ENCODE peak calls at places on chromosomes 7 and 10, in eight cellular contexts. N, A, Y, P, K, U, Q and M are unnamed samples.

GRCh38 chr10:10644317-10645111 is 373.2 kb upstream of the CELF2 start:
- DNase-seq in N (no peak), A (no peak), Y (no peak), P (peak; percentile 77), K (no peak), U (no peak), Q (no peak), M (no peak)

GRCh38 chr10:21751341-21752310 is 217.6 kb downstream of the MLLT10 start:
- DNase-seq in N (no peak), A (no peak), Y (no peak), P (no peak), K (no peak), U (no peak), Q (no peak), M (no peak)

GRCh38 chr10:90306187-90306586 is 551.7 kb downstream of the HTR7 start:
- DNase-seq in N (no peak), A (no peak), Y (no peak), P (peak; percentile 94), K (no peak), U (no peak), Q (no peak), M (no peak)

GRCh38 chr10:6780008-6780677 is 200.1 kb upstream of the PRKCQ start:
- DNase-seq in N (no peak), A (no peak), Y (no peak), P (no peak), K (no peak), U (no peak), Q (no peak), M (no peak)

GRCh38 chr7:123754295-123754871 is 5.6 kb upstream of the WASL start:
- DNase-seq in N (no peak), A (no peak), Y (no peak), P (no peak), K (no peak), U (no peak), Q (no peak), M (no peak)

GRCh38 chr7:156356551-156356950 is 284.0 kb upstream of the RNF32 start:
- DNase-seq in N (no peak), A (no peak), Y (no peak), P (no peak), K (no peak), U (no peak), Q (no peak), M (no peak)

GRCh38 chr10:68800196-68800595 is 27.1 kb upstream of the STOX1 start:
- DNase-seq in N (no peak), A (no peak), Y (no peak), P (no peak), K (no peak), U (no peak), Q (no peak), M (no peak)

GRCh38 chr10:101536800-101537199 is 51.3 kb downstream of the POLL start:
- DNase-seq in N (no peak), A (no peak), Y (no peak), P (peak; percentile 27), K (no peak), U (no peak), Q (no peak), M (no peak)

GRCh38 chr7:135147899-135148721 is at the start of gene TMEM140:
- DNase-seq in N (no peak), A (peak; percentile 78), Y (no peak), P (peak; percentile 64), K (peak; percentile 48), U (peak; percentile 63), Q (no peak), M (no peak)

GRCh38 chr7:71868797-71869196 is 543.3 kb downstream of the CALN1 start:
- DNase-seq in N (no peak), A (peak; percentile 7), Y (no peak), P (no peak), K (no peak), U (no peak), Q (no peak), M (no peak)

GRCh38 chr7:51587600-51587999 is 271.0 kb upstream of the COBL start:
- DNase-seq in N (no peak), A (no peak), Y (no peak), P (no peak), K (no peak), U (no peak), Q (no peak), M (no peak)

GRCh38 chr10:46257099-46257498 is 29.7 kb upstream of the ANTXRL start:
- DNase-seq in N (no peak), A (no peak), Y (no peak), P (no peak), K (no peak), U (no peak), Q (no peak), M (no peak)

GRCh38 chr7:7732566-7733290 is 14.3 kb upstream of the RPA3 start:
- DNase-seq in N (no peak), A (no peak), Y (no peak), P (peak; percentile 16), K (no peak), U (no peak), Q (no peak), M (no peak)

GRCh38 chr10:124827474-124827873 is 25.9 kb downstream of the ABRAXAS2 start:
- DNase-seq in N (no peak), A (no peak), Y (no peak), P (peak; percentile 14), K (no peak), U (no peak), Q (no peak), M (no peak)

GRCh38 chr7:103984050-103984449 is 5.4 kb downstream of the RELN start:
- DNase-seq in N (no peak), A (no peak), Y (no peak), P (no peak), K (no peak), U (no peak), Q (no peak), M (no peak)

GRCh38 chr7:16753932-16754571 is 497 bp downstream of the TSPAN13 start:
- DNase-seq in N (peak; percentile 27), A (peak; percentile 54), Y (peak; percentile 30), P (peak; percentile 10), K (peak; percentile 38), U (no peak), Q (no peak), M (no peak)

GRCh38 chr10:94104316-94105060 is 110.8 kb downstream of the PLCE1 start:
- DNase-seq in N (no peak), A (no peak), Y (no peak), P (peak; percentile 76), K (no peak), U (no peak), Q (no peak), M (no peak)

GRCh38 chr7:48742046-48742445 is 182.3 kb upstream of the CDC14C start:
- DNase-seq in N (no peak), A (no peak), Y (no peak), P (no peak), K (no peak), U (no peak), Q (no peak), M (no peak)

GRCh38 chr7:849145-849544 is 16.9 kb downstream of the SUN1 start:
- DNase-seq in N (no peak), A (no peak), Y (no peak), P (no peak), K (no peak), U (no peak), Q (no peak), M (no peak)

GRCh38 chr7:130878785-130879184 is 144.8 kb upstream of the KLF14 start:
- DNase-seq in N (no peak), A (no peak), Y (no peak), P (peak; percentile 52), K (no peak), U (no peak), Q (no peak), M (no peak)
- H3K27ac ChIP-seq in N (peak overlapping the region; percentile 38), A (no peak overlapping the region), Y (no peak overlapping the region), P (peak overlapping the region; percentile 69), K (no peak overlapping the region), U (no peak overlapping the region), Q (no peak overlapping the region), M (peak overlapping the region; percentile 54)

GRCh38 chr7:142334806-142335205 is 76.9 kb upstream of the PRSS58 start:
- DNase-seq in N (no peak), A (no peak), Y (no peak), P (no peak), K (no peak), U (no peak), Q (no peak), M (no peak)
- H3K27ac ChIP-seq in N (no peak overlapping the region), A (no peak overlapping the region), Y (no peak overlapping the region), P (no peak overlapping the region), K (no peak overlapping the region), U (no peak overlapping the region), Q (no peak overlapping the region), M (peak overlapping the region; percentile 91)

GRCh38 chr7:33495207-33495606 is 365.8 kb downstream of the BBS9 start:
- DNase-seq in N (no peak), A (no peak), Y (no peak), P (peak; percentile 46), K (no peak), U (no peak), Q (no peak), M (no peak)

DNA sequence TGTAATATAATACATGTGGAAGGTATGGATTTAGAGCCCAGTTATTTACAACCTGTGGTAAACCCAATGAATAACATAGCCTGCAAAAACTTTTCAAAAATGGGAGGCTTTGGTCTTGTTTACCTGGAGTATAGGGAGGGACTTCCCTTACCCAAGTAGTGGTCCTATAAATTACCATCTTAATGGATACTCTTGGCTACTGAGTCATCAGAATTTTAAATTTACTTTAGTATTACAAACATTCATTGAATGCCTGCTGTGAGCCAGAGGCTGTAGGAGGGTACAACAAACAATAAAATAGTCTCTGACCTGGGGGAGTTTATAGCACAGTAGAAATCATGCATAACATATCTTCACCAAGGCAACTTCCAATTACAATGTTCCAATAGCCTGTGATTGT is 365.1 kb downstream of the BBS9 start:
- DNase-seq in N (no peak), A (no peak), Y (no peak), P (peak; percentile 11), K (no peak), U (no peak), Q (no peak), M (no peak)
- H3K27ac ChIP-seq in N (no peak overlapping the region), A (no peak overlapping the region), Y (no peak overlapping the region), P (no peak overlapping the region), K (no peak overlapping the region), U (no peak overlapping the region), Q (no peak overlapping the region), M (no peak overlapping the region)

GRCh38 chr10:103171278-103171677 is 21.8 kb downstream of the NT5C2 start:
- DNase-seq in N (no peak), A (no peak), Y (no peak), P (no peak), K (no peak), U (no peak), Q (no peak), M (no peak)
- H3K27ac ChIP-seq in N (peak overlapping the region; percentile 39), A (peak overlapping the region; percentile 69), Y (no peak overlapping the region), P (no peak overlapping the region), K (peak overlapping the region; percentile 82), U (no peak overlapping the region), Q (no peak overlapping the region), M (no peak overlapping the region)

GRCh38 chr10:112973046-112973445 is 23.0 kb downstream of the TCF7L2 start:
- DNase-seq in N (no peak), A (no peak), Y (no peak), P (no peak), K (no peak), U (no peak), Q (no peak), M (no peak)
- H3K27ac ChIP-seq in N (peak overlapping the region; percentile 40), A (no peak overlapping the region), Y (no peak overlapping the region), P (no peak overlapping the region), K (no peak overlapping the region), U (no peak overlapping the region), Q (no peak overlapping the region), M (no peak overlapping the region)